ENCODE peak calls at places on chromosome 1, in six cellular contexts. U is gastrocnemius medialis, L is lung, Y is psoas muscle, S is lower lobe of right lung, V is ovary. N is an unnamed sample.

GRCh38 chr1:221740260-221740830 is 1.5 kb downstream of the DUSP10 start:
- DNase-seq in U (no peak), L (no peak), Y (no peak), S (no peak), V (no peak), N (no peak)

GRCh38 chr1:184387069-184387870 is 441 bp downstream of the C1orf21 start:
- DNase-seq in U (peak; percentile 48), L (peak; percentile 36), Y (peak; percentile 49), S (peak; percentile 69), V (peak; percentile 65), N (no peak)

GRCh38 chr1:77412794-77413530 is 131.1 kb downstream of the AK5 start:
- DNase-seq in U (no peak), L (no peak), Y (no peak), S (no peak), V (no peak), N (no peak)

GRCh38 chr1:19640363-19641316 is 3.5 kb upstream of the NBL1 start:
- DNase-seq in U (no peak), L (no peak), Y (no peak), S (no peak), V (no peak), N (no peak)

GRCh38 chr1:53736290-53736689 is 2.7 kb downstream of the GLIS1 start:
- DNase-seq in U (no peak), L (no peak), Y (no peak), S (no peak), V (no peak), N (no peak)

GRCh38 chr1:31413405-31414005 is 492 bp downstream of the SERINC2 start:
- DNase-seq in U (peak; percentile 90), L (peak; percentile 80), Y (peak; percentile 88), S (peak; percentile 89), V (peak; percentile 67), N (no peak)

GRCh38 chr1:51962486-51963356 is 27.8 kb downstream of the RAB3B start:
- DNase-seq in U (no peak), L (no peak), Y (no peak), S (no peak), V (no peak), N (no peak)

GRCh38 chr1:221824025-221824424 is 82.1 kb upstream of the DUSP10 start:
- DNase-seq in U (no peak), L (no peak), Y (no peak), S (no peak), V (no peak), N (no peak)

GRCh38 chr1:159947942-159948341 is 2.5 kb upstream of the IGSF9 start:
- DNase-seq in U (no peak), L (no peak), Y (no peak), S (no peak), V (no peak), N (no peak)

GRCh38 chr1:150293433-150294253 is at the start of gene MRPS21:
- DNase-seq in U (peak; percentile 90), L (peak; percentile 93), Y (peak; percentile 89), S (peak; percentile 93), V (peak; percentile 92), N (peak; percentile 69)

GRCh38 chr1:150299716-150300115 is 6.1 kb downstream of the MRPS21 start:
- DNase-seq in U (no peak), L (no peak), Y (no peak), S (no peak), V (no peak), N (no peak)

GRCh38 chr1:150295476-150295875 is 1.8 kb downstream of the MRPS21 start:
- DNase-seq in U (no peak), L (no peak), Y (no peak), S (no peak), V (no peak), N (no peak)
- H3K27ac ChIP-seq in U (no peak overlapping the region), L (no peak overlapping the region), Y (no peak overlapping the region), S (no peak overlapping the region), V (no peak overlapping the region), N (no peak overlapping the region)

DNA sequence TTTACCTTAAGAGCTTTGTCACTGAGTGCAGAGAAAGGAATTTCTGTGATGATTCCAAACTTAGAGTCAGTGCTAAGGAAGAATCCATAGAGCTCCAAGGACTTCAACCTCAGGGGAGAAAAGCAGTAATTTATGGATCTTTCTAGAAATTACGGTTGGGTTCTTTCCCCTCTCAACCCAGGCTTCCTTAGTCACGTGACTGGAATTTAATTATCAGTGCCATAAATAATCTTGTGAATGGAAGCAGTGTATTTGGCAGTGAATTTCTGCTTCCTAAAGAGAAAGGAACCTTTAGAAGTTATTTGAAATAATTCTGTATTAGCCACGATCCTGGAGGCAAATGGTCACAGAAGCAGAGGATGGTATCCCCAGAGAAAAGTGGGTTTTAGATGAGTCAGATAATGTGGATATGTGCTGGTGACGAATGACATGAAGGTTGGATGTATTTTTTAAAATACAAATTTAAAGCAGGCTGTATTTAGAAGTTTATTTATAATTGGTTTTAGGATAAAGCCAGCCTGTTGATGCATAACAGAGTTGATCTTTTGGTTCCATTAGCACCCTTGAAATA is 89.6 kb downstream of the NFIA start:
- DNase-seq in U (no peak), L (no peak), Y (no peak), S (no peak), V (no peak), N (no peak)
- H3K27ac ChIP-seq in U (peak overlapping the region; percentile 68), L (no peak overlapping the region), Y (peak overlapping the region; percentile 66), S (no peak overlapping the region), V (no peak overlapping the region), N (peak overlapping the region; percentile 41)

GRCh38 chr1:27342391-27342777 is 562 bp downstream of the SYTL1 start:
- DNase-seq in U (no peak), L (no peak), Y (no peak), S (no peak), V (no peak), N (no peak)

GRCh38 chr1:27342778-27343638 is 1.2 kb downstream of the SYTL1 start:
- DNase-seq in U (no peak), L (peak; percentile 65), Y (no peak), S (peak; percentile 82), V (no peak), N (no peak)

GRCh38 chr1:27341525-27342252 is at the start of gene SYTL1:
- DNase-seq in U (no peak), L (peak; percentile 66), Y (no peak), S (peak; percentile 81), V (no peak), N (no peak)

GRCh38 chr1:27345272-27345671 is 3.5 kb downstream of the SYTL1 start:
- DNase-seq in U (no peak), L (no peak), Y (no peak), S (no peak), V (no peak), N (no peak)

GRCh38 chr1:27343639-27344025 is 1.8 kb downstream of the SYTL1 start:
- DNase-seq in U (no peak), L (no peak), Y (no peak), S (no peak), V (no peak), N (no peak)
- H3K27ac ChIP-seq in U (no peak overlapping the region), L (peak overlapping the region; percentile 87), Y (no peak overlapping the region), S (peak overlapping the region; percentile 78), V (no peak overlapping the region), N (no peak overlapping the region)

GRCh38 chr1:15955552-15955951 is 20.3 kb downstream of the ZBTB17 start:
- DNase-seq in U (no peak), L (no peak), Y (no peak), S (no peak), V (no peak), N (no peak)
- H3K27ac ChIP-seq in U (no peak overlapping the region), L (peak overlapping the region; percentile 43), Y (no peak overlapping the region), S (peak overlapping the region; percentile 5), V (no peak overlapping the region), N (no peak overlapping the region)

GRCh38 chr1:41192456-41193188 is 49.5 kb downstream of the SCMH1 start:
- DNase-seq in U (no peak), L (no peak), Y (no peak), S (no peak), V (no peak), N (no peak)
- H3K27ac ChIP-seq in U (no peak overlapping the region), L (no peak overlapping the region), Y (no peak overlapping the region), S (no peak overlapping the region), V (no peak overlapping the region), N (no peak overlapping the region)

GRCh38 chr1:67888208-67888607 is 54.9 kb upstream of the GNG12 start:
- DNase-seq in U (no peak), L (no peak), Y (no peak), S (no peak), V (no peak), N (no peak)

GRCh38 chr1:67889466-67889865 is 56.2 kb upstream of the GNG12 start:
- DNase-seq in U (no peak), L (no peak), Y (no peak), S (no peak), V (no peak), N (no peak)

GRCh38 chr1:67890862-67891261 is 57.6 kb upstream of the GNG12 start:
- DNase-seq in U (no peak), L (no peak), Y (no peak), S (no peak), V (no peak), N (no peak)

GRCh38 chr1:67888707-67889106 is 55.4 kb upstream of the GNG12 start:
- DNase-seq in U (no peak), L (no peak), Y (no peak), S (no peak), V (no peak), N (no peak)

GRCh38 chr1:67889940-67890567 is 56.8 kb upstream of the GNG12 start:
- DNase-seq in U (no peak), L (peak; percentile 38), Y (no peak), S (no peak), V (no peak), N (no peak)
- H3K27ac ChIP-seq in U (no peak overlapping the region), L (no peak overlapping the region), Y (no peak overlapping the region), S (no peak overlapping the region), V (no peak overlapping the region), N (no peak overlapping the region)

N was measured in substantia nigra.